ENCODE peak calls at places on chromosomes 1 and 21, in ten cellular contexts. Y is gastrocnemius medialis; F is CD8-positive, alpha-beta T cell; Z is IMR-90; U is GM23338; J is left ventricle myocardium inferior; B is fibroblast of lung; E is upper lobe of right lung; V is suprapubic skin; G is tibial artery. M is an unnamed sample.
A peak's percentile ranks its signal among the peaks of the same experiment; 100 is the strongest.

GRCh38 chr1:94854458-94855306 is 34.5 kb downstream of the SLC44A3 start:
- DNase-seq in Y (peak; percentile 76), J (peak; percentile 84), F (peak; percentile 53), Z (peak; percentile 92), B (peak; percentile 95), E (peak; percentile 90), G (peak; percentile 92), U (peak; percentile 96), V (peak; percentile 93), M (peak; percentile 45)

GRCh38 chr1:23521588-23521987 is 9.4 kb downstream of the E2F2 start:
- DNase-seq in J (no peak), E (no peak), G (no peak), Y (no peak), U (peak; percentile 53), F (no peak), V (no peak), Z (no peak), B (no peak), M (no peak)

GRCh38 chr1:214360525-214361164 is 79.7 kb downstream of the SMYD2 start:
- DNase-seq in J (no peak), Z (no peak), U (no peak), F (no peak), B (no peak), V (no peak), G (no peak), E (no peak), Y (no peak), M (no peak)

GRCh38 chr21:42350271-42350885 is 416 bp downstream of the TFF2 start:
- DNase-seq in G (peak; percentile 37), Y (no peak), F (no peak), U (no peak), Z (no peak), E (peak; percentile 47), V (peak; percentile 55), B (no peak), J (no peak), M (no peak)

GRCh38 chr1:13816016-13816760 is 116.2 kb downstream of the PRDM2 start:
- DNase-seq in U (no peak), E (peak; percentile 46), G (peak; percentile 57), F (no peak), V (peak; percentile 74), Y (no peak), J (no peak), Z (no peak), B (no peak), M (no peak)

GRCh38 chr1:205963352-205963751 is 20.1 kb upstream of the SLC26A9 start:
- DNase-seq in V (no peak), G (no peak), Y (no peak), Z (peak; percentile 72), J (no peak), B (peak; percentile 89), F (no peak), E (peak; percentile 34), U (no peak), M (no peak)

GRCh38 chr1:229221106-229222019 is 49.5 kb upstream of the RAB4A start:
- DNase-seq in G (no peak), U (no peak), Z (peak; percentile 36), Y (no peak), E (no peak), V (no peak), F (no peak), J (no peak), B (no peak), M (no peak)

GRCh38 chr21:32604484-32604883 is 7.7 kb downstream of the CFAP298 start:
- DNase-seq in Z (no peak), V (no peak), E (no peak), G (no peak), F (no peak), J (no peak), Y (no peak), B (no peak), U (peak; percentile 87), M (no peak)

GRCh38 chr1:74969566-74970135 is 164.5 kb upstream of the LHX8 start:
- DNase-seq in V (no peak), Y (no peak), B (no peak), G (no peak), E (no peak), Z (no peak), U (no peak), F (no peak), J (no peak), M (no peak)

GRCh38 chr1:34406377-34406776 is 229.7 kb downstream of the C1orf94 start:
- DNase-seq in Y (no peak), G (no peak), Z (no peak), V (no peak), U (no peak), F (no peak), E (no peak), J (no peak), B (no peak), M (no peak)

GRCh38 chr1:16204634-16205332 is 7.7 kb downstream of the ARHGEF19 start:
- DNase-seq in Y (no peak), Z (no peak), F (no peak), E (peak; percentile 76), B (no peak), J (no peak), V (no peak), G (no peak), U (peak; percentile 73), M (no peak)

GRCh38 chr1:116471241-116471640 is 98.2 kb downstream of the ATP1A1 start:
- DNase-seq in E (no peak), J (no peak), V (no peak), Y (no peak), B (no peak), F (no peak), G (no peak), U (no peak), Z (no peak), M (no peak)

GRCh38 chr1:116463730-116464129 is 90.7 kb downstream of the ATP1A1 start:
- DNase-seq in Z (no peak), U (no peak), V (no peak), F (no peak), B (no peak), Y (no peak), E (no peak), J (no peak), G (no peak), M (no peak)

GRCh38 chr1:116465845-116466685 is 93.0 kb downstream of the ATP1A1 start:
- DNase-seq in Z (no peak), J (no peak), B (no peak), G (no peak), V (no peak), E (no peak), F (no peak), Y (no peak), U (no peak), M (no peak)

GRCh38 chr1:116465477-116465844 is 92.4 kb downstream of the ATP1A1 start:
- DNase-seq in Y (no peak), V (no peak), B (no peak), J (no peak), F (no peak), Z (no peak), U (no peak), G (no peak), E (no peak), M (no peak)

GRCh38 chr1:116466810-116467557 is 93.9 kb downstream of the ATP1A1 start:
- DNase-seq in Y (no peak), G (no peak), U (no peak), B (no peak), E (no peak), J (no peak), F (no peak), Z (no peak), V (no peak), M (no peak)
- H3K4me3 ChIP-seq in Y (no peak overlapping the region), G (no peak overlapping the region), U (no peak overlapping the region), B (no peak overlapping the region), E (no peak overlapping the region), J (no peak overlapping the region), F (no peak overlapping the region), Z (no peak overlapping the region), V (no peak overlapping the region), M (no peak overlapping the region)

GRCh38 chr1:24925082-24925779 is 4.8 kb downstream of the RUNX3 start:
- DNase-seq in F (peak; percentile 72), V (no peak), E (no peak), J (no peak), U (no peak), Y (no peak), B (no peak), Z (no peak), G (no peak), M (no peak)

GRCh38 chr1:24918995-24919605 is 11.0 kb downstream of the RUNX3 start:
- DNase-seq in E (no peak), F (no peak), V (no peak), U (no peak), J (no peak), Y (no peak), B (no peak), Z (no peak), G (no peak), M (no peak)

GRCh38 chr1:24920155-24920925 is 9.7 kb downstream of the RUNX3 start:
- DNase-seq in E (no peak), B (no peak), Y (no peak), V (no peak), U (no peak), J (no peak), F (no peak), Z (peak; percentile 74), G (peak; percentile 80), M (no peak)

GRCh38 chr1:24923485-24924113 is 6.5 kb downstream of the RUNX3 start:
- DNase-seq in B (no peak), G (no peak), U (no peak), E (no peak), Y (no peak), J (no peak), Z (no peak), V (no peak), F (no peak), M (no peak)

GRCh38 chr1:24921938-24922662 is 8.0 kb downstream of the RUNX3 start:
- DNase-seq in G (no peak), F (no peak), Z (no peak), Y (no peak), J (no peak), V (no peak), E (no peak), B (no peak), U (no peak), M (no peak)
- H3K4me1 ChIP-seq in G (peaks cover 5% of the 10 kb centered on the region), F (peaks cover 95% of the 10 kb centered on the region), Z (no peaks in the 10 kb centered on the region), Y (peaks cover 7% of the 10 kb centered on the region), J (peaks cover 6% of the 10 kb centered on the region), V (peaks cover 20% of the 10 kb centered on the region), E (peaks cover 14% of the 10 kb centered on the region), B (peaks cover 3% of the 10 kb centered on the region), U (peaks cover 15% of the 10 kb centered on the region), M (peaks cover 26% of the 10 kb centered on the region)

DNA sequence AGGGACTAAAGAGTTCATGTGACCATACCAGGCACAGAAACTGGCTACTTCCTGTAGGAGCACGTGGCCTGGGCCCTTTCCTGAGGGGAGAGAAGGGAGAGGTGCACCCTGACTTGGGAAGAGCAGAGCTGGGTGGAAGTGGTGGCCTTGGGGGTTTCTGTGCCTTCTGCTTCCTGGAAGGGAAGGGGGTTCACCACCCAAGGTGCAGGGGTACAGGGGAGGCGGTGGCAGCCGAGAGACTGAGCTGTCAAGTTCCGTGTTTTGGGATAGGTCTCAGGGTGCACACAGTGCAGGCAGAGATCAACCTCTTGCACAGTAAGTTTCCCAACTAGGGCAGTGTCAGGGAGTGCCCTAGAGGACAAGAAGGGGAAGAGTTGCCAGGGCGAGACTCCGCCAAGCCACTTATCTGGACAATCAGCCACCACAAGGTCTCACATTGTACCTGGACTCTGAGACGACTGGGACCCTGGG is 10.1 kb downstream of the HECTD3 start:
- DNase-seq in J (no peak), B (no peak), U (peak; percentile 20), Y (peak; percentile 59), F (no peak), E (peak; percentile 73), G (no peak), Z (no peak), V (no peak), M (no peak)
- TF ChIP-seq CTCF in J (no peak), B (no peak), U (no peak), Y (no peak), F (no peak), E (no peak), G (no peak), Z (no peak), V (no peak), M (no peak)

GRCh38 chr1:22051607-22052114 is 848 bp upstream of the CDC42 start:
- DNase-seq in B (no peak), E (no peak), U (no peak), G (no peak), Y (no peak), J (no peak), Z (no peak), V (no peak), F (no peak), M (no peak)
- H3K4me3 ChIP-seq in B (no peak overlapping the region), E (peak overlapping the region; percentile 89), U (no peak overlapping the region), G (no peak overlapping the region), Y (no peak overlapping the region), J (peak overlapping the region; percentile 87), Z (no peak overlapping the region), V (no peak overlapping the region), F (peak overlapping the region; percentile 88), M (no peak overlapping the region)